ENCODE peak calls at places on chromosomes 11 and 22, in ten cellular contexts. H is central memory CD4-positive, alpha-beta T cell; M is heart left ventricle; E is kidney epithelial cell; C is frontal cortex; V is T-helper 9 cell; Q is hypothalamus; R is stimulated activated CD8-positive, alpha-beta memory T cell treated with anti-CD3 and anti-CD28 coated beads, Interleukin-15, amount 100 ng/mL, for 4 hours; T is RWPE1; O is NCI-H1105 treated with DMSO at 0.1 percent for 48 hours. N is an unnamed sample.

GRCh38 chr22:50529416-50530279 is at the start of gene TYMP:
- DNase-seq in H (peak), M (peak), E (no peak), C (no peak), V (peak), Q (no peak), R (peak), T (no peak), O (no peak), N (no peak)

GRCh38 chr11:8028766-8029165 is 41.6 kb downstream of the EIF3F start:
- DNase-seq in H (no peak), M (no peak), E (no peak), C (no peak), V (no peak), Q (no peak), R (no peak), T (no peak), O (no peak), N (no peak)

GRCh38 chr11:72763823-72764222 is 11.6 kb upstream of the ARAP1 start:
- DNase-seq in H (no peak), M (no peak), E (no peak), C (no peak), V (no peak), Q (no peak), R (no peak), T (no peak), O (no peak), N (no peak)

GRCh38 chr11:30635401-30635989 is 49.3 kb upstream of the MPPED2 start:
- DNase-seq in H (no peak), M (peak), E (peak), C (peak), V (no peak), Q (peak), R (no peak), T (no peak), O (peak), N (no peak)

GRCh38 chr11:2700415-2701211 is 819 bp upstream of the KCNQ1OT1 start:
- DNase-seq in H (no peak), M (peak), E (peak), C (peak), V (no peak), Q (no peak), R (no peak), T (peak), O (peak), N (peak)

GRCh38 chr11:125935056-125935455 is 10.8 kb upstream of the VSIG10L2 start:
- DNase-seq in H (no peak), M (no peak), E (no peak), C (no peak), V (no peak), Q (no peak), R (no peak), T (no peak), O (peak), N (no peak)

GRCh38 chr22:46031965-46032851 is 55.2 kb upstream of the WNT7B start:
- DNase-seq in H (no peak), M (no peak), E (no peak), C (no peak), V (no peak), Q (no peak), R (no peak), T (no peak), O (no peak), N (no peak)

GRCh38 chr11:118476676-118477075 is 40.4 kb downstream of the KMT2A start:
- DNase-seq in H (no peak), M (no peak), E (no peak), C (no peak), V (no peak), Q (no peak), R (no peak), T (no peak), O (no peak), N (peak)

GRCh38 chr11:79413258-79413657 is 27.6 kb downstream of the TENM4 start:
- DNase-seq in H (no peak), M (peak), E (peak), C (peak), V (no peak), Q (no peak), R (no peak), T (peak), O (peak), N (no peak)

GRCh38 chr22:20611418-20611817 is 104.0 kb downstream of the MED15 start:
- DNase-seq in H (no peak), M (no peak), E (no peak), C (no peak), V (no peak), Q (no peak), R (no peak), T (no peak), O (no peak), N (no peak)

GRCh38 chr11:121012091-121012490 is 11.8 kb upstream of the TBCEL start:
- DNase-seq in H (no peak), M (no peak), E (no peak), C (no peak), V (no peak), Q (no peak), R (no peak), T (no peak), O (no peak), N (no peak)

GRCh38 chr22:27825174-27825573 is 23.6 kb upstream of the MN1 start:
- DNase-seq in H (no peak), M (no peak), E (no peak), C (no peak), V (no peak), Q (no peak), R (no peak), T (no peak), O (no peak), N (peak)

GRCh38 chr11:2462092-2462985 is 17.5 kb downstream of the KCNQ1 start:
- DNase-seq in H (no peak), M (no peak), E (no peak), C (no peak), V (no peak), Q (no peak), R (no peak), T (no peak), O (no peak), N (no peak)

GRCh38 chr22:32708835-32709234 is 92.7 kb upstream of the TIMP3 start:
- DNase-seq in H (no peak), M (peak), E (no peak), C (no peak), V (no peak), Q (no peak), R (no peak), T (no peak), O (no peak), N (no peak)

GRCh38 chr11:108958446-108959123 is 293.7 kb downstream of the DDX10 start:
- DNase-seq in H (no peak), M (no peak), E (no peak), C (no peak), V (no peak), Q (no peak), R (no peak), T (peak), O (no peak), N (no peak)

GRCh38 chr11:72353861-72354260 is 80.5 kb downstream of the CLPB start:
- DNase-seq in H (no peak), M (no peak), E (no peak), C (no peak), V (no peak), Q (no peak), R (no peak), T (no peak), O (no peak), N (peak)

GRCh38 chr11:4072668-4073285 is 21.8 kb upstream of the RRM1 start:
- DNase-seq in H (peak), M (no peak), E (no peak), C (peak), V (peak), Q (peak), R (no peak), T (peak), O (peak), N (peak)

GRCh38 chr11:114040706-114041211 is 18.8 kb upstream of the ZBTB16 start:
- DNase-seq in H (no peak), M (no peak), E (peak), C (no peak), V (no peak), Q (no peak), R (no peak), T (peak), O (no peak), N (no peak)

GRCh38 chr22:35561796-35562526 is 21.3 kb downstream of the RASD2 start:
- DNase-seq in H (no peak), M (no peak), E (peak), C (no peak), V (no peak), Q (no peak), R (no peak), T (peak), O (no peak), N (no peak)

GRCh38 chr11:48005878-48006277 is 25.5 kb downstream of the PTPRJ start:
- DNase-seq in H (no peak), M (no peak), E (no peak), C (no peak), V (no peak), Q (no peak), R (no peak), T (no peak), O (no peak), N (peak)

GRCh38 chr22:19290400-19291217 is 910 bp downstream of the CLTCL1 start:
- DNase-seq in H (no peak), M (peak), E (no peak), C (no peak), V (no peak), Q (no peak), R (no peak), T (no peak), O (no peak), N (no peak)

GRCh38 chr11:108926522-108927380 is 261.9 kb downstream of the DDX10 start:
- DNase-seq in H (no peak), M (no peak), E (no peak), C (no peak), V (no peak), Q (no peak), R (no peak), T (no peak), O (no peak), N (no peak)

GRCh38 chr11:3796796-3797328 is 492 bp downstream of the NUP98 start:
- DNase-seq in H (no peak), M (no peak), E (no peak), C (no peak), V (no peak), Q (no peak), R (no peak), T (no peak), O (peak), N (no peak)

GRCh38 chr22:29073618-29074275 is 912 bp downstream of the KREMEN1 start:
- DNase-seq in H (no peak), M (peak), E (no peak), C (peak), V (no peak), Q (no peak), R (no peak), T (peak), O (no peak), N (no peak)

GRCh38 chr11:130979386-130979972 is 63.2 kb upstream of the SNX19 start:
- DNase-seq in H (no peak), M (no peak), E (no peak), C (no peak), V (no peak), Q (no peak), R (no peak), T (peak), O (peak), N (peak)

GRCh38 chr11:133078591-133079179 is 453.6 kb downstream of the OPCML start:
- DNase-seq in H (no peak), M (no peak), E (no peak), C (peak), V (no peak), Q (peak), R (no peak), T (peak), O (peak), N (peak)

GRCh38 chr11:101126551-101127347 is 2.9 kb downstream of the PGR start:
- DNase-seq in H (no peak), M (peak), E (peak), C (no peak), V (no peak), Q (no peak), R (no peak), T (no peak), O (no peak), N (no peak)

GRCh38 chr11:22193348-22194051 is 615 bp downstream of the ANO5 start:
- DNase-seq in H (no peak), M (peak), E (no peak), C (peak), V (no peak), Q (peak), R (no peak), T (no peak), O (peak), N (peak)